ENCODE peak calls at places on chromosomes 11 and 22, in five cellular contexts. One of them, this sample, is unnamed.
A peak's percentile ranks its signal among the peaks of the same experiment; 100 is the strongest.

GRCh38 chr22:45717787-45718186 is 46.2 kb downstream of the ATXN10 start:
- DNase-seq in AG10803: peak; percentile 80
- DNase-seq in prostate gland: no peak
- DNase-seq in H9: no peak
- DNase-seq in body of pancreas: no peak
- DNase-seq in this sample: no peak

GRCh38 chr11:75406338-75406777 is 7.0 kb downstream of the RPS3 start:
- DNase-seq in AG10803: peak; percentile 34
- DNase-seq in prostate gland: no peak
- DNase-seq in H9: no peak
- DNase-seq in body of pancreas: no peak
- DNase-seq in this sample: no peak

GRCh38 chr11:17894929-17895658 is 117.8 kb downstream of the SERGEF start:
- DNase-seq in AG10803: no peak
- DNase-seq in H9: no peak
- DNase-seq in prostate gland: no peak
- DNase-seq in body of pancreas: no peak
- DNase-seq in this sample: no peak

GRCh38 chr22:27804683-27805297 is 3.2 kb upstream of the MN1 start:
- DNase-seq in AG10803: peak; percentile 70
- DNase-seq in H9: peak; percentile 79
- DNase-seq in prostate gland: peak; percentile 60
- DNase-seq in body of pancreas: peak; percentile 77
- DNase-seq in this sample: no peak

GRCh38 chr11:98967005-98967404 is 53.7 kb upstream of the CNTN5 start:
- DNase-seq in body of pancreas: no peak
- DNase-seq in AG10803: no peak
- DNase-seq in prostate gland: no peak
- DNase-seq in H9: no peak
- DNase-seq in this sample: no peak

GRCh38 chr11:1820463-1821325 is 14.1 kb upstream of the SYT8 start:
- DNase-seq in body of pancreas: no peak
- DNase-seq in H9: no peak
- DNase-seq in AG10803: peak; percentile 62
- DNase-seq in prostate gland: no peak
- DNase-seq in this sample: no peak

GRCh38 chr11:1140642-1141490 is 16.9 kb upstream of the MUC5AC start:
- DNase-seq in body of pancreas: no peak
- DNase-seq in H9: no peak
- DNase-seq in prostate gland: no peak
- DNase-seq in AG10803: no peak
- DNase-seq in this sample: peak; percentile 81

GRCh38 chr11:75035911-75036536 is 47.3 kb downstream of the NEU3 start:
- DNase-seq in H9: peak; percentile 23
- DNase-seq in body of pancreas: no peak
- DNase-seq in AG10803: no peak
- DNase-seq in prostate gland: no peak
- DNase-seq in this sample: peak; percentile 76

GRCh38 chr11:42013656-42014201 is 554.3 kb upstream of the LRRC4C start:
- DNase-seq in prostate gland: no peak
- DNase-seq in AG10803: no peak
- DNase-seq in body of pancreas: no peak
- DNase-seq in H9: no peak
- DNase-seq in this sample: no peak

GRCh38 chr22:34297536-34298120 is 377.4 kb upstream of the LARGE1 start:
- DNase-seq in H9: no peak
- DNase-seq in AG10803: no peak
- DNase-seq in prostate gland: no peak
- DNase-seq in body of pancreas: peak; percentile 20
- DNase-seq in this sample: no peak

GRCh38 chr11:121889931-121890330 is 226.1 kb downstream of the BLID start:
- DNase-seq in body of pancreas: no peak
- DNase-seq in H9: no peak
- DNase-seq in AG10803: peak; percentile 78
- DNase-seq in prostate gland: no peak
- DNase-seq in this sample: no peak

GRCh38 chr11:130313383-130314183 is 1.1 kb downstream of the ZBTB44 start:
- DNase-seq in AG10803: peak; percentile 1
- DNase-seq in body of pancreas: no peak
- DNase-seq in H9: no peak
- DNase-seq in prostate gland: no peak
- DNase-seq in this sample: no peak

GRCh38 chr11:60914620-60915249 is 777 bp downstream of the TMEM109 start:
- DNase-seq in body of pancreas: peak; percentile 50
- DNase-seq in AG10803: peak; percentile 11
- DNase-seq in H9: peak; percentile 35
- DNase-seq in prostate gland: no peak
- DNase-seq in this sample: no peak

GRCh38 chr11:121300972-121301699 is 8.6 kb downstream of the SC5D start:
- DNase-seq in AG10803: no peak
- DNase-seq in body of pancreas: no peak
- DNase-seq in prostate gland: no peak
- DNase-seq in H9: no peak
- DNase-seq in this sample: no peak

GRCh38 chr11:11966354-11966741 is 42.1 kb downstream of the DKK3 start:
- DNase-seq in H9: no peak
- DNase-seq in AG10803: no peak
- DNase-seq in prostate gland: peak; percentile 1
- DNase-seq in body of pancreas: no peak
- DNase-seq in this sample: no peak

GRCh38 chr11:11965656-11966353 is 42.6 kb downstream of the DKK3 start:
- DNase-seq in H9: peak; percentile 24
- DNase-seq in AG10803: no peak
- DNase-seq in prostate gland: peak; percentile 1
- DNase-seq in body of pancreas: no peak
- DNase-seq in this sample: no peak

GRCh38 chr11:11968511-11969280 is 39.7 kb downstream of the DKK3 start:
- DNase-seq in AG10803: peak; percentile 94
- DNase-seq in H9: no peak
- DNase-seq in body of pancreas: no peak
- DNase-seq in prostate gland: no peak
- DNase-seq in this sample: peak; percentile 88

GRCh38 chr11:11967669-11968510 is 40.5 kb downstream of the DKK3 start:
- DNase-seq in body of pancreas: no peak
- DNase-seq in prostate gland: no peak
- DNase-seq in AG10803: no peak
- DNase-seq in H9: no peak
- DNase-seq in this sample: no peak

DNA sequence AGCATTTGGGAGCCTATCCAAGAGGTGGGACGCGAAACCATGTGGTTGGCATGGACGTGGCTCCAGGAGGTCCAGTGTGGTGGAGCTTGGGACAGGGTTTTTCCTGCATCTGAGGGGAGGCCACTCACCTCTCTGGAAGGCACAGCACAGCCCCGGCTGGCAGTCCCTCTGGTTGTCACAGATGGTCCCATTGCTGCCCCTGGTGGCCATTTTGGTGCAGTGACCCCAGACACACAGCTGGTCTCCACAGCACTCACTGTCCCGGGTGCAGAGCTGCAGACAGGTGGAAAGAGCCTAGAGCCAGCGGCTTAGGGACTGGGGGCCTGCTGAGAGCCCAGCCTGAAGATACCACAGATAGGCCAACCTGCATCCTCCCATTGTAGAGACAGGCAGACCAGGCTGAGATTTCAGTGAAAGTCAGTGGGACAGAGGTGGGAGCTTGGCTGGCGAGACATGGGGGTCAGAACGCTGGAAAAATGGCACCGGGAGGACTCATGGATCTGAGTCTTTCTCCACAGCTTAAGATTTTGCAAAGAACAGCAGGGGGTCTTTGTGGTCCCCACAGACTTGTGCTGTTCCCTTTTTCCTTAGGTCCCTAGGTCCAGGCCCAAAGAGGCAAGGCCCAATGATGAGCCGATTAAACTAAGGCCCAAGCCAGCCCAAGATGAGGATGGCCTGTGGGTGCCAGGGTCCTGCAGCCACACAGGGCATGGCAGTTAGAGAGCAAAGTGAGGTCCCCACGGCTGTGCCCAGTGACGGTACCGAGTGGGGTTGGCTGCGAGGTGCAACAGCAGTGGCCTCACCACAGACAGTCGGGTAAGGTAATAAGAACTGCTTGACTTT is 41.4 kb downstream of the DKK3 start:
- DNase-seq in AG10803: peak; percentile 30
- DNase-seq in body of pancreas: peak; percentile 84
- DNase-seq in prostate gland: peak; percentile 33
- DNase-seq in H9: peak; percentile 92
- DNase-seq in this sample: no peak
- TF ChIP-seq CTCF in AG10803: peak; percentile 66
- TF ChIP-seq CTCF in body of pancreas: peak; percentile 70
- TF ChIP-seq CTCF in prostate gland: peak; percentile 66
- TF ChIP-seq CTCF in H9: peak; percentile 85
- TF ChIP-seq CTCF in this sample: peak; percentile 72

GRCh38 chr11:5658318-5658717 is 26.6 kb downstream of the TRIM5 start:
- DNase-seq in H9: no peak
- DNase-seq in prostate gland: no peak
- DNase-seq in AG10803: no peak
- DNase-seq in body of pancreas: no peak
- DNase-seq in this sample: no peak
- TF ChIP-seq CTCF in H9: no peak
- TF ChIP-seq CTCF in prostate gland: no peak
- TF ChIP-seq CTCF in AG10803: no peak
- TF ChIP-seq CTCF in body of pancreas: no peak
- TF ChIP-seq CTCF in this sample: no peak

GRCh38 chr22:21641795-21642583 is at the start of gene SDF2L1:
- DNase-seq in prostate gland: peak; percentile 99
- DNase-seq in AG10803: peak; percentile 98
- DNase-seq in body of pancreas: peak; percentile 99
- DNase-seq in H9: peak; percentile 99
- DNase-seq in this sample: peak; percentile 99
- TF ChIP-seq CTCF in prostate gland: peak; percentile 67
- TF ChIP-seq CTCF in AG10803: no peak
- TF ChIP-seq CTCF in body of pancreas: peak; percentile 49
- TF ChIP-seq CTCF in H9: no peak
- TF ChIP-seq CTCF in this sample: no peak

GRCh38 chr22:48742191-48742555 is 1085.5 kb downstream of the BRD1 start:
- DNase-seq in prostate gland: no peak
- DNase-seq in AG10803: no peak
- DNase-seq in H9: no peak
- DNase-seq in body of pancreas: no peak
- DNase-seq in this sample: no peak

GRCh38 chr22:48739348-48740085 is 1088.2 kb downstream of the BRD1 start:
- DNase-seq in body of pancreas: no peak
- DNase-seq in AG10803: no peak
- DNase-seq in H9: no peak
- DNase-seq in prostate gland: no peak
- DNase-seq in this sample: no peak

GRCh38 chr22:48741540-48741939 is 1086.1 kb downstream of the BRD1 start:
- DNase-seq in AG10803: no peak
- DNase-seq in prostate gland: no peak
- DNase-seq in body of pancreas: no peak
- DNase-seq in H9: no peak
- DNase-seq in this sample: peak; percentile 53

GRCh38 chr22:48740086-48740730 is 1087.5 kb downstream of the BRD1 start:
- DNase-seq in prostate gland: no peak
- DNase-seq in H9: peak; percentile 20
- DNase-seq in AG10803: no peak
- DNase-seq in body of pancreas: no peak
- DNase-seq in this sample: peak; percentile 80

GRCh38 chr22:48740731-48741405 is 1086.8 kb downstream of the BRD1 start:
- DNase-seq in H9: no peak
- DNase-seq in body of pancreas: no peak
- DNase-seq in AG10803: no peak
- DNase-seq in prostate gland: no peak
- DNase-seq in this sample: peak; percentile 83
- TF ChIP-seq CTCF in H9: no peak
- TF ChIP-seq CTCF in body of pancreas: no peak
- TF ChIP-seq CTCF in AG10803: no peak
- TF ChIP-seq CTCF in prostate gland: no peak
- TF ChIP-seq CTCF in this sample: no peak

GRCh38 chr11:14539867-14540475 is 19.8 kb upstream of the PSMA1 start:
- DNase-seq in H9: no peak
- DNase-seq in prostate gland: no peak
- DNase-seq in AG10803: no peak
- DNase-seq in body of pancreas: no peak
- DNase-seq in this sample: no peak
- TF ChIP-seq CTCF in H9: no peak
- TF ChIP-seq CTCF in prostate gland: no peak
- TF ChIP-seq CTCF in AG10803: no peak
- TF ChIP-seq CTCF in body of pancreas: no peak
- TF ChIP-seq CTCF in this sample: no peak

DNA sequence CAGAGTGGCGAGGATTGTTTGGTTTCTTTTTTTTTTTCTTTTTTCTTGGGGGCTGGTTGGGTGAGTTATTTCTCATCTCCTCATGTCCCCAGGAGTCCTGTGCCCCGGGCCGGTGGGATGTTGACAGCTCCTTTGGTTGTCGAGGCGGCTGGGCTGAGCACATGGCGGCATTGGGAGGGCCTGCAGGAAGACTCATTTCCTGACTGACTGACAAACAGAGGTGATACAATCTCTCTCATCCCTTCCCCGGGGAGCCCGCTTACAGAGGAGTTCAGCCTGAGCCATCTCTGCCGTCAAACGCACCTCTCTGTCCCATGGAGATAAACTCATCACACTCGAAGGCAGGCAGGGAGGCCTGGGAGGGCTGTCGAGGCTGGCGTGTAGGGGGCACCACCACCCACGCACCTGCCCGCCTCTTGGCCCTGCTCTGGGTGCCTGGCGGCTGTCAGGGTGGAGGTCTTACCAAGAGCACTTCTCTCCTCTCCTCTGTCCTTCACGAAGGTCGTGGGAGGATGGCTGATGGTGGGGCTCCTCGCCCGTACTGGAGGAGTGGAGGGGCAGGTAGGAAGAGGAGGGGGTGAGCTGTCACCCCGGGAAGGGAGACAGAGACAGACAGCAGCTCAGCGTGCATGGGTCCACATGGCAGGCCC is 60.0 kb upstream of the NECTIN1 start:
- DNase-seq in AG10803: no peak
- DNase-seq in prostate gland: no peak
- DNase-seq in body of pancreas: no peak
- DNase-seq in H9: no peak
- DNase-seq in this sample: no peak
- TF ChIP-seq CTCF in AG10803: no peak
- TF ChIP-seq CTCF in prostate gland: no peak
- TF ChIP-seq CTCF in body of pancreas: no peak
- TF ChIP-seq CTCF in H9: no peak
- TF ChIP-seq CTCF in this sample: no peak

GRCh38 chr11:72762641-72763304 is 10.6 kb upstream of the ARAP1 start:
- DNase-seq in AG10803: no peak
- DNase-seq in prostate gland: no peak
- DNase-seq in body of pancreas: no peak
- DNase-seq in H9: no peak
- DNase-seq in this sample: no peak

GRCh38 chr11:72766152-72766902 is 14.1 kb upstream of the ARAP1 start:
- DNase-seq in H9: no peak
- DNase-seq in AG10803: no peak
- DNase-seq in body of pancreas: no peak
- DNase-seq in prostate gland: no peak
- DNase-seq in this sample: no peak

GRCh38 chr11:72767203-72768062 is 15.2 kb upstream of the ARAP1 start:
- DNase-seq in H9: no peak
- DNase-seq in body of pancreas: no peak
- DNase-seq in prostate gland: no peak
- DNase-seq in AG10803: no peak
- DNase-seq in this sample: no peak

GRCh38 chr11:72763823-72764222 is 11.6 kb upstream of the ARAP1 start:
- DNase-seq in body of pancreas: no peak
- DNase-seq in H9: no peak
- DNase-seq in prostate gland: no peak
- DNase-seq in AG10803: no peak
- DNase-seq in this sample: no peak

GRCh38 chr11:72764503-72764902 is 12.3 kb upstream of the ARAP1 start:
- DNase-seq in H9: peak; percentile 96
- DNase-seq in AG10803: no peak
- DNase-seq in body of pancreas: peak; percentile 46
- DNase-seq in prostate gland: no peak
- DNase-seq in this sample: no peak
- TF ChIP-seq CTCF in H9: peak; percentile 64
- TF ChIP-seq CTCF in AG10803: no peak
- TF ChIP-seq CTCF in body of pancreas: peak; percentile 16
- TF ChIP-seq CTCF in prostate gland: no peak
- TF ChIP-seq CTCF in this sample: no peak

GRCh38 chr11:128095459-128096096 is 491.8 kb downstream of the ETS1 start:
- DNase-seq in H9: no peak
- DNase-seq in prostate gland: no peak
- DNase-seq in body of pancreas: no peak
- DNase-seq in AG10803: peak; percentile 82
- DNase-seq in this sample: no peak
- TF ChIP-seq CTCF in H9: peak; percentile 9
- TF ChIP-seq CTCF in prostate gland: no peak
- TF ChIP-seq CTCF in body of pancreas: no peak
- TF ChIP-seq CTCF in AG10803: peak; percentile 14
- TF ChIP-seq CTCF in this sample: no peak

This sample was measured in osteocyte.